ENCODE peak calls at places on chromosome 20, in five cellular contexts. One of them, this sample, is unnamed.

GRCh38 chr20:4084721-4085120 is 69.4 kb upstream of the RNF24 start:
- DNase-seq in AG09319: no peak
- DNase-seq in cardiac muscle cell: no peak
- DNase-seq in progenitor cell of endocrine pancreas: no peak
- DNase-seq in right atrium auricular region: no peak
- DNase-seq in this sample: no peak

GRCh38 chr20:10078403-10078802 is 43.6 kb downstream of the ANKEF1 start:
- DNase-seq in AG09319: no peak
- DNase-seq in cardiac muscle cell: no peak
- DNase-seq in right atrium auricular region: no peak
- DNase-seq in progenitor cell of endocrine pancreas: no peak
- DNase-seq in this sample: no peak

GRCh38 chr20:24949756-24950127 is 673 bp downstream of the CST7 start:
- DNase-seq in AG09319: no peak
- DNase-seq in right atrium auricular region: no peak
- DNase-seq in cardiac muscle cell: no peak
- DNase-seq in progenitor cell of endocrine pancreas: no peak
- DNase-seq in this sample: peak

GRCh38 chr20:8673116-8673515 is 395.8 kb upstream of the PLCB4 start:
- DNase-seq in progenitor cell of endocrine pancreas: no peak
- DNase-seq in cardiac muscle cell: no peak
- DNase-seq in right atrium auricular region: no peak
- DNase-seq in AG09319: no peak
- DNase-seq in this sample: no peak

GRCh38 chr20:13552061-13552460 is 86.7 kb downstream of the TASP1 start:
- DNase-seq in progenitor cell of endocrine pancreas: no peak
- DNase-seq in cardiac muscle cell: no peak
- DNase-seq in AG09319: no peak
- DNase-seq in right atrium auricular region: no peak
- DNase-seq in this sample: no peak

GRCh38 chr20:61957961-61958715 is 107.5 kb downstream of the TAF4 start:
- DNase-seq in progenitor cell of endocrine pancreas: no peak
- DNase-seq in cardiac muscle cell: no peak
- DNase-seq in AG09319: no peak
- DNase-seq in right atrium auricular region: no peak
- DNase-seq in this sample: peak

GRCh38 chr20:4563031-4563430 is 158.7 kb upstream of the PRND start:
- DNase-seq in AG09319: no peak
- DNase-seq in right atrium auricular region: no peak
- DNase-seq in cardiac muscle cell: no peak
- DNase-seq in progenitor cell of endocrine pancreas: no peak
- DNase-seq in this sample: no peak

GRCh38 chr20:33787253-33787891 is 23.8 kb upstream of the CHMP4B start:
- DNase-seq in right atrium auricular region: no peak
- DNase-seq in AG09319: no peak
- DNase-seq in cardiac muscle cell: no peak
- DNase-seq in progenitor cell of endocrine pancreas: no peak
- DNase-seq in this sample: no peak

GRCh38 chr20:10635476-10636208 is 38.2 kb downstream of the JAG1 start:
- DNase-seq in right atrium auricular region: no peak
- DNase-seq in cardiac muscle cell: no peak
- DNase-seq in progenitor cell of endocrine pancreas: no peak
- DNase-seq in AG09319: no peak
- DNase-seq in this sample: no peak

GRCh38 chr20:41308290-41308691 is 9.2 kb downstream of the ZHX3 start:
- DNase-seq in progenitor cell of endocrine pancreas: no peak
- DNase-seq in cardiac muscle cell: no peak
- DNase-seq in right atrium auricular region: no peak
- DNase-seq in AG09319: no peak
- DNase-seq in this sample: no peak

GRCh38 chr20:41510224-41510623 is 108.0 kb downstream of the CHD6 start:
- DNase-seq in cardiac muscle cell: no peak
- DNase-seq in AG09319: no peak
- DNase-seq in progenitor cell of endocrine pancreas: no peak
- DNase-seq in right atrium auricular region: no peak
- DNase-seq in this sample: no peak

GRCh38 chr20:44208770-44209169 is 1.8 kb downstream of the OSER1 start:
- DNase-seq in cardiac muscle cell: no peak
- DNase-seq in right atrium auricular region: no peak
- DNase-seq in progenitor cell of endocrine pancreas: no peak
- DNase-seq in AG09319: no peak
- DNase-seq in this sample: no peak

GRCh38 chr20:5065489-5066383 is 54.0 kb downstream of the PCNA start:
- DNase-seq in cardiac muscle cell: no peak
- DNase-seq in right atrium auricular region: peak
- DNase-seq in AG09319: peak
- DNase-seq in progenitor cell of endocrine pancreas: no peak
- DNase-seq in this sample: no peak

GRCh38 chr20:62576815-62577214 is 65.5 kb upstream of the SLCO4A1 start:
- DNase-seq in cardiac muscle cell: peak
- DNase-seq in progenitor cell of endocrine pancreas: peak
- DNase-seq in AG09319: no peak
- DNase-seq in right atrium auricular region: no peak
- DNase-seq in this sample: no peak

GRCh38 chr20:46683939-46684750 is 5.1 kb downstream of the TP53RK start:
- DNase-seq in right atrium auricular region: peak
- DNase-seq in AG09319: peak
- DNase-seq in progenitor cell of endocrine pancreas: no peak
- DNase-seq in cardiac muscle cell: peak
- DNase-seq in this sample: peak

GRCh38 chr20:3423126-3423525 is 15.7 kb upstream of the DNAAF9 start:
- DNase-seq in progenitor cell of endocrine pancreas: no peak
- DNase-seq in cardiac muscle cell: no peak
- DNase-seq in right atrium auricular region: no peak
- DNase-seq in AG09319: no peak
- DNase-seq in this sample: no peak

GRCh38 chr20:49277786-49278035 is 146 bp downstream of the ZNFX1 start:
- DNase-seq in right atrium auricular region: no peak
- DNase-seq in progenitor cell of endocrine pancreas: no peak
- DNase-seq in AG09319: no peak
- DNase-seq in cardiac muscle cell: no peak
- DNase-seq in this sample: no peak

GRCh38 chr20:49276895-49277785 is 717 bp downstream of the ZNFX1 start:
- DNase-seq in progenitor cell of endocrine pancreas: peak
- DNase-seq in right atrium auricular region: peak
- DNase-seq in AG09319: no peak
- DNase-seq in cardiac muscle cell: no peak
- DNase-seq in this sample: no peak

GRCh38 chr20:49279677-49280462 is 2.0 kb upstream of the ZNFX1 start:
- DNase-seq in progenitor cell of endocrine pancreas: no peak
- DNase-seq in cardiac muscle cell: no peak
- DNase-seq in right atrium auricular region: no peak
- DNase-seq in AG09319: no peak
- DNase-seq in this sample: no peak

GRCh38 chr20:49278817-49279676 is 1.2 kb upstream of the ZNFX1 start:
- DNase-seq in progenitor cell of endocrine pancreas: no peak
- DNase-seq in cardiac muscle cell: no peak
- DNase-seq in AG09319: no peak
- DNase-seq in right atrium auricular region: no peak
- DNase-seq in this sample: no peak

GRCh38 chr20:49278036-49278816 is at the start of gene ZNFX1:
- DNase-seq in right atrium auricular region: peak
- DNase-seq in progenitor cell of endocrine pancreas: peak
- DNase-seq in AG09319: peak
- DNase-seq in cardiac muscle cell: peak
- DNase-seq in this sample: peak
- TF ChIP-seq CTCF in right atrium auricular region: no peak
- TF ChIP-seq CTCF in progenitor cell of endocrine pancreas: no peak
- TF ChIP-seq CTCF in AG09319: no peak
- TF ChIP-seq CTCF in cardiac muscle cell: no peak
- TF ChIP-seq CTCF in this sample: no peak

GRCh38 chr20:31790401-31790800 is 28.8 kb upstream of the MYLK2 start:
- DNase-seq in right atrium auricular region: no peak
- DNase-seq in cardiac muscle cell: no peak
- DNase-seq in progenitor cell of endocrine pancreas: no peak
- DNase-seq in AG09319: no peak
- DNase-seq in this sample: no peak

GRCh38 chr20:31785089-31785488 is 34.1 kb upstream of the MYLK2 start:
- DNase-seq in progenitor cell of endocrine pancreas: no peak
- DNase-seq in cardiac muscle cell: no peak
- DNase-seq in AG09319: no peak
- DNase-seq in right atrium auricular region: no peak
- DNase-seq in this sample: no peak

DNA sequence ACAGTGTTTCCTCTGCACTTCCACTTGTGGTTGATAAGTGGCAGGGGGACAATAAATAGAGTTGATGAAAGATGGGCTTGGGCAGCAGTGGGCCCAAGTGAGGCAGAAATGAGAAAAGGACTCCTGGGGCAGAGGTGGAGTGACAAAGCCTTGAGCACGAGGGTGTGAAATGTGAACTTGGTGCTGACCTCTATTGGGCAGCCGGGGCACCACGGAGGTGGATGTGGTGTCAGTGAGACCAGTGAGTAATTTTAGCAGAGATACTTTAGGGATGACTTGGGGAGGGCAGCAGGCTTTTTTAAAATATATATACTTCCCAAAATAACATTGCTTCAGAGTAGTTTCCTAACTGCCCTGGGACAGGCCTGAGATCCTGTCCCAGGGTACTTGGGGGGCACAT is 30.6 kb upstream of the MYLK2 start:
- DNase-seq in right atrium auricular region: no peak
- DNase-seq in cardiac muscle cell: peak
- DNase-seq in AG09319: no peak
- DNase-seq in progenitor cell of endocrine pancreas: no peak
- DNase-seq in this sample: no peak
- TF ChIP-seq CTCF in right atrium auricular region: no peak
- TF ChIP-seq CTCF in cardiac muscle cell: peak
- TF ChIP-seq CTCF in AG09319: peak
- TF ChIP-seq CTCF in progenitor cell of endocrine pancreas: peak
- TF ChIP-seq CTCF in this sample: peak

GRCh38 chr20:6940052-6940451 is 172.6 kb downstream of the BMP2 start:
- DNase-seq in progenitor cell of endocrine pancreas: no peak
- DNase-seq in right atrium auricular region: no peak
- DNase-seq in cardiac muscle cell: peak
- DNase-seq in AG09319: no peak
- DNase-seq in this sample: no peak
- TF ChIP-seq CTCF in progenitor cell of endocrine pancreas: peak
- TF ChIP-seq CTCF in right atrium auricular region: no peak
- TF ChIP-seq CTCF in cardiac muscle cell: peak
- TF ChIP-seq CTCF in AG09319: peak
- TF ChIP-seq CTCF in this sample: peak

GRCh38 chr20:37081717-37082289 is 14.0 kb downstream of the RBL1 start:
- DNase-seq in right atrium auricular region: no peak
- DNase-seq in progenitor cell of endocrine pancreas: no peak
- DNase-seq in cardiac muscle cell: no peak
- DNase-seq in AG09319: no peak
- DNase-seq in this sample: peak
- TF ChIP-seq CTCF in right atrium auricular region: no peak
- TF ChIP-seq CTCF in progenitor cell of endocrine pancreas: peak
- TF ChIP-seq CTCF in cardiac muscle cell: peak
- TF ChIP-seq CTCF in AG09319: peak
- TF ChIP-seq CTCF in this sample: peak

DNA sequence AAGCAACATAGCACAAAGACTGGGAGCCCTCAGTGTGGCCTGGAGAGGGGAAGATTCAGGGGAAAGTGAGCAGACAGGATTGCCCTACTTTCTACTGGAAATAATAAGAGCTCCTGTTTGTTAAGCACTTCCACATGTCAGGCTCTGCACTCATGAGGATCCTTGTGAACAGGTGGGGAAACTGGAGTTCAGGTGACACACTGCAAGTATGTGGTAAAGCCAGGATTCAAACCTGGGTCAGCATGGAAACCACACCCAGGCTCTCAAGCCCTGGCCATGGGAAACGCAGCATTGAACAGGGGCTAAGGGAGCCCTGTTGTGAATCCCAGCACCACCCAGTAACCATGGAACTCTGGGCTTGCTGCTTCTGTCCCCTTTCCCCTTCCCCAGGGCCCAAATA is 42.8 kb upstream of the ID1 start:
- DNase-seq in cardiac muscle cell: no peak
- DNase-seq in progenitor cell of endocrine pancreas: no peak
- DNase-seq in AG09319: no peak
- DNase-seq in right atrium auricular region: no peak
- DNase-seq in this sample: no peak
- TF ChIP-seq CTCF in cardiac muscle cell: no peak
- TF ChIP-seq CTCF in progenitor cell of endocrine pancreas: no peak
- TF ChIP-seq CTCF in AG09319: no peak
- TF ChIP-seq CTCF in right atrium auricular region: no peak
- TF ChIP-seq CTCF in this sample: no peak

DNA sequence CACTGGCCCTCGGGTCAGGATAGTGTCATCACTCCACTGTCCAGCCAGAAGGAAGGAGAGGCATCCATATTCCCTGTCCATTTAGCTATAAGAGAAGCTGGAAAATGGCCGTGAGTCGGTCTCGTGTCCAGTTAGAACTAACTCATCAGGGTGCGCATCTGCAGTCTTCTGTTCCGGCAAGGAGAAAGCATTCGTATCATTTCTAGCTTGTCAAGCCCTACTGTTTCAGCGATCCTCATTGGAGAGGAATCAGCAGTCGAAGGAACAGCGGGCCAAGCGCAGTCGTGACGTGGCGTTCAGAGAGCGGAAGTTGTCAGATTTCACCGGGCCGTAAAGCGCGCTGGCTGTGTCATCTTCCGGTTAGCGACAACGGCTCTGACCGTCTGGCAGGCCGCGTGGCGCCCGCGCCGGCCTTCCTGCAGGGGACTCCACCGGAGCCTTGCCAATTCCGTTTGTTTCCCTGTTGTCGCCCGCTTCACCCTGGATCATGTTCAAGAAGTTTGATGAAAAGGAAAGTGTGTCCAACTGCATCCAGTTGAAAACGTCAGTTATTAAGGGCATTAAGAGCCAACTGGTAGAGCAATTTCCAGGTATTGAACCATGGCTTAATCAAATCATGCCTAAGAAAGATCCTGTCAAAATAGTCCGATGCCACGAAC is 32.9 kb downstream of the HM13 start:
- DNase-seq in cardiac muscle cell: peak
- DNase-seq in right atrium auricular region: peak
- DNase-seq in progenitor cell of endocrine pancreas: peak
- DNase-seq in AG09319: peak
- DNase-seq in this sample: peak
- TF ChIP-seq CTCF in cardiac muscle cell: peak
- TF ChIP-seq CTCF in right atrium auricular region: no peak
- TF ChIP-seq CTCF in progenitor cell of endocrine pancreas: no peak
- TF ChIP-seq CTCF in AG09319: no peak
- TF ChIP-seq CTCF in this sample: peak

DNA sequence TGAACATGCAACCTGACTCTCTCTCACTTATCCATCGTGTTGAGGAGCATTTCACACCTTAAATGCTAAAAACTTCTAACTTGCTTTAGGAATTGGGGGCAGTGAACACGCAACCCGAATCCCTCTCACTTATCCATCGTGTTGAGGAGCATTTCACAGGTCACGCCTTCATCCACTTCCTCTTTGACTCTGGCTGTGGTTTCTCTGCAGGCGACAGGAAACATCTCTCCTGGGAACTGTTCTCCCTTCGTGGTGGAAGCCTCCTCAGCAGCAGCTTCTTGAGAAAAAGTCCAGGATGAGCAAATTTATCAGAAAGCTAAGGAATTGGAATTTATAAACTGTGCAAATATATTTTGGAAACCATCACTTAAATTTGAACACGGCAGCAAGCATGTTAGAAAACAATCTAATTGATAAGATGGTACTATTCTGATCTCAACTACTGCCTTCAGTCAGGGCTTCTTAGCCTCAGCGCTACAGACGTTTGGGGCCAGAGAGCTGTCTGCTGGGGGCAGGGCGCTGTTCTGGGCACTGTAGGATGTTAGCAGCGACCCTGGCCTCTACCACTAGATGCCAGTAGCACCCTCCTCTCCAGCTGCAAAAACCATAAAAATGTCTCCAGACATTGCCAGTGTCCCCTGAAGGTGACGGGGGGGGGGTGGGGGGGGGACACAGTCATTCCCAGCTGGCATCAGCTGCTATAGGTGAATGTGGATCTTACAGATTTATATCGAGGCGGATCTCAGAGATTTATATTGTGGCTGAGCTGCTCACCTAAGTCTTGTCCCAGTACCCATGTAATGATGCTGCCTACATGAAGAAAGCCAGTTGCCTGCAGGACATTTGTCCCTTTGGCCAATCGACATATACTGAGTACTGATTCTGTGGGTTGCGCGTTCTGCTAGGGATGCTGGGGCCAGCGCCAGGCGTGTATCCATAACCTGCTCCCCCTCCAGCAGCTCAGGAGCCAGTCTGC is 26.2 kb downstream of the CTCFL start:
- DNase-seq in AG09319: no peak
- DNase-seq in cardiac muscle cell: peak
- DNase-seq in progenitor cell of endocrine pancreas: no peak
- DNase-seq in right atrium auricular region: no peak
- DNase-seq in this sample: no peak
- TF ChIP-seq CTCF in AG09319: peak
- TF ChIP-seq CTCF in cardiac muscle cell: peak
- TF ChIP-seq CTCF in progenitor cell of endocrine pancreas: peak
- TF ChIP-seq CTCF in right atrium auricular region: no peak
- TF ChIP-seq CTCF in this sample: peak

This sample was measured in osteocyte.